ENCODE peak calls at places on chromosomes 5 and 9, in eight cellular contexts. U is coronary artery, C is right lobe of liver, A is adrenal gland, J is fibroblast of the aortic adventitia, Y is GM12864, H is left ventricle myocardium inferior, Q is AG09319. S is an unnamed sample.

GRCh38 chr5:39714036-39714698 is 289.4 kb upstream of the DAB2 start:
- DNase-seq in U (no peak), C (no peak), A (peak; percentile 49), J (peak; percentile 84), Y (peak; percentile 4), H (no peak), Q (peak; percentile 28), S (no peak)

GRCh38 chr9:13269589-13270452 is 9.7 kb downstream of the MPDZ start:
- DNase-seq in U (no peak), C (no peak), A (no peak), J (peak; percentile 23), Y (no peak), H (no peak), Q (no peak), S (no peak)

GRCh38 chr5:151132959-151133358 is 24.6 kb downstream of the ANXA6 start:
- DNase-seq in U (no peak), C (no peak), A (no peak), J (no peak), Y (no peak), H (no peak), Q (no peak), S (no peak)

GRCh38 chr9:101791938-101792337 is 53.5 kb upstream of the GRIN3A start:
- DNase-seq in U (no peak), C (no peak), A (peak; percentile 46), J (peak; percentile 0), Y (peak; percentile 3), H (no peak), Q (no peak), S (no peak)

GRCh38 chr9:126956929-126957686 is 42.5 kb downstream of the RALGPS1 start:
- DNase-seq in U (no peak), C (no peak), A (no peak), J (peak; percentile 71), Y (no peak), H (no peak), Q (no peak), S (no peak)

GRCh38 chr9:90458485-90458884 is 184.1 kb downstream of the DIRAS2 start:
- DNase-seq in U (no peak), C (peak; percentile 73), A (no peak), J (no peak), Y (no peak), H (no peak), Q (no peak), S (no peak)

GRCh38 chr5:80010754-80011392 is 19.8 kb upstream of the MTX3 start:
- DNase-seq in U (no peak), C (no peak), A (no peak), J (no peak), Y (no peak), H (peak; percentile 19), Q (no peak), S (no peak)

GRCh38 chr9:100575765-100576368 is 2.0 kb upstream of the CAVIN4 start:
- DNase-seq in U (no peak), C (no peak), A (no peak), J (peak; percentile 60), Y (no peak), H (no peak), Q (no peak), S (no peak)

GRCh38 chr9:129278391-129279237 is 100.6 kb upstream of the IER5L start:
- DNase-seq in U (peak; percentile 68), C (peak; percentile 32), A (peak; percentile 16), J (no peak), Y (no peak), H (peak; percentile 12), Q (no peak), S (peak; percentile 12)

GRCh38 chr9:119701651-119702050 is 332.4 kb upstream of the BRINP1 start:
- DNase-seq in U (no peak), C (no peak), A (no peak), J (no peak), Y (no peak), H (no peak), Q (no peak), S (no peak)

GRCh38 chr9:98848450-98849149 is 41.1 kb downstream of the GALNT12 start:
- DNase-seq in U (peak; percentile 88), C (peak; percentile 92), A (peak; percentile 95), J (peak; percentile 92), Y (peak; percentile 52), H (peak; percentile 91), Q (peak; percentile 92), S (peak; percentile 61)

GRCh38 chr5:170226138-170226435 is 6.7 kb upstream of the C5orf58 start:
- DNase-seq in U (no peak), C (no peak), A (no peak), J (no peak), Y (no peak), H (no peak), Q (no peak), S (no peak)

GRCh38 chr9:73916016-73916673 is 581.0 kb upstream of the RORB start:
- DNase-seq in U (no peak), C (no peak), A (no peak), J (peak; percentile 18), Y (no peak), H (no peak), Q (no peak), S (no peak)
- TF ChIP-seq CTCF in U (no peak), C (peak; percentile 10), A (no peak), J (no peak), Y (no peak), H (peak; percentile 13), Q (peak; percentile 16), S (peak; percentile 20)

GRCh38 chr9:5422276-5422675 is 15.4 kb downstream of the PLGRKT start:
- DNase-seq in U (no peak), C (no peak), A (no peak), J (no peak), Y (no peak), H (no peak), Q (no peak), S (no peak)

GRCh38 chr9:5427005-5427404 is 10.7 kb downstream of the PLGRKT start:
- DNase-seq in U (no peak), C (no peak), A (no peak), J (no peak), Y (no peak), H (no peak), Q (no peak), S (no peak)

GRCh38 chr9:5428172-5428571 is 9.6 kb downstream of the PLGRKT start:
- DNase-seq in U (no peak), C (no peak), A (no peak), J (no peak), Y (no peak), H (no peak), Q (no peak), S (no peak)

GRCh38 chr9:5428794-5429528 is 8.8 kb downstream of the PLGRKT start:
- DNase-seq in U (no peak), C (no peak), A (no peak), J (no peak), Y (no peak), H (no peak), Q (no peak), S (no peak)

GRCh38 chr9:5425006-5425628 is 12.6 kb downstream of the PLGRKT start:
- DNase-seq in U (no peak), C (no peak), A (no peak), J (peak; percentile 23), Y (peak; percentile 22), H (no peak), Q (no peak), S (no peak)
- TF ChIP-seq CTCF in U (no peak), C (peak; percentile 49), A (no peak), J (peak; percentile 33), Y (peak; percentile 45), H (peak; percentile 41), Q (peak; percentile 16), S (peak; percentile 74)

DNA sequence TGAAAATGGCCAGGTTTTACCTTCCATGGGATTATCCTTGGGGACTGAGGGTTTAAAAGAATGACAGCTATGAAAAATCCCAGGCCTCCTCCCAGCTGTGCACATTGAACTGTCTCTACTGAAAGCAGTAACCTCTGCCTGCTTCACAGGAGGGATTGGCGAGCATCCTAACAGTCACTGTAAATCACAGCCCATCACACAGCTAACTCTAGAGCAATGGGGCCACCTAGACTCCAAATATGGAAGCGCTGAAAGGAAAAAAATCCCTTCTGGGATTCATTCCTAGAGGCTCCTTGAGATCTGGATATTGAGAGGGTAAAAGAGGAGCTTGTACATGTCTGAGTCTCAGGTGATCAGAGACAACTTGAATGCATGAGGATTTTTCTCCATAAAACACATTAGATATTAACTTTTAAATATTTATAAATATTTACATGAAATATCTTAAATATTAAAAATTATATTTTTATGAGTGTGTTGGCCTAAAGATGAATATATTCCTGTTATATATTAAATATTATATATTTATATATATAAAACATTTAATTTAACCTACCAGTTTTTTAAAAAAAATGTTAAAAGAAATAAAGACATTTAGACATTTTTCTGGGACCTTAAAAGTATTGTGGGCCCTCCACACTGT is 133.8 kb upstream of the SLC24A2 start:
- DNase-seq in U (no peak), C (no peak), A (peak; percentile 38), J (peak; percentile 66), Y (no peak), H (no peak), Q (no peak), S (no peak)
- TF ChIP-seq CTCF in U (no peak), C (peak; percentile 9), A (peak; percentile 9), J (peak; percentile 67), Y (no peak), H (peak; percentile 26), Q (peak; percentile 43), S (no peak)

DNA sequence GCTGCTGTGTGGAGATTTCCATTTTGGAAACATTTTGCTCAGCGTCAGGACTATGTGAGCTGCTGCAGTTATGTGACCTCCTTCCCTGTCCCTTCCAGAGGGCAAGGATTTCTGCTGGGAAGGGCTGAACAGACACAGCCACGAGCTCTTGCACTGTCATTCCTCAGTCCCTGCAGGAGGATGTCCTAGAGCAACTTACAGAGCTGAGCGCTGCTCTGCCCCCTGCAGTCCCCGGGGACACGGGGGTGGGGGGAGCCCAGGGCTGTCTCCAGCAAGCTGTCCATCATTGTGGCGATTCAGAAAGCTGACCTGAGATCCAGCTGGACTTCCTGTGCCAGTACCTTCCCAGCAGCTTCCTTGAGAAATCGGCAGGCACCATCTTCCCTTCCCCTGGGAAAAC is 28.0 kb upstream of the MAP1B start:
- DNase-seq in U (no peak), C (no peak), A (peak; percentile 29), J (no peak), Y (no peak), H (peak; percentile 38), Q (no peak), S (no peak)
- TF ChIP-seq CTCF in U (no peak), C (no peak), A (no peak), J (no peak), Y (no peak), H (peak; percentile 11), Q (no peak), S (no peak)

DNA sequence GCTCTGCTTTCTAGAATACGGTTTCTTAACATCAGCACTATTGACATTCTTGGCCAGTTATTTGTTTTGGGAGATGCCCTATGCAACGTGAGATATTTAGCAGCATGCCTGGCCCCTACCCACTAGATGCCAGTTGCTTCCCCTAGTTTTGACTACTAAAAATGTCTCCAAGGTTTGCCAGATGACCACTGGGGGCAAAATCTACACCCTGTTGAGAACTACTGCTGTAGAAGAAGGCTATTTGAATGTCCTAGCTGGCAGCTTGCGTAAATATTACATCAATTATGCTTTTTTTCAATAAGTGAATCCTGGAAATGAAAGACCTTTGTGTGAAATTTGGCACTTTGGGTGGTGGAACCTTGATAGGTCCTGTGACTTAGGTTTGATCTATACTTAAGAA is 5.0 kb downstream of the NCBP1 start:
- DNase-seq in U (no peak), C (no peak), A (no peak), J (no peak), Y (no peak), H (no peak), Q (no peak), S (no peak)
- TF ChIP-seq CTCF in U (no peak), C (no peak), A (no peak), J (peak; percentile 19), Y (peak; percentile 37), H (peak; percentile 11), Q (no peak), S (no peak)

GRCh38 chr9:91740713-91741112 is 209.3 kb downstream of the ROR2 start:
- DNase-seq in U (no peak), C (no peak), A (no peak), J (peak; percentile 80), Y (no peak), H (peak; percentile 36), Q (no peak), S (no peak)
- TF ChIP-seq CTCF in U (no peak), C (no peak), A (no peak), J (peak; percentile 45), Y (no peak), H (peak; percentile 11), Q (peak; percentile 56), S (no peak)